ENCODE peak calls at places on chromosomes 1 and 21, in ten cellular contexts. K is astrocyte of the spinal cord, E is choroid plexus epithelial cell, F is upper lobe of right lung, W is Peyer's patch, C is left ventricle myocardium inferior, G is foreskin fibroblast, Z is A549, A is lung, O is cardiac muscle cell. B is an unnamed sample.

GRCh38 chr21:46055863-46056281 is 42.0 kb upstream of the COL6A2 start:
- DNase-seq in K (no peak), Z (no peak), C (no peak), W (no peak), F (peak), G (peak), A (no peak), O (no peak), E (no peak), B (no peak)

GRCh38 chr1:221419513-221420088 is 322.3 kb downstream of the DUSP10 start:
- DNase-seq in C (no peak), Z (no peak), E (peak), A (no peak), W (no peak), G (peak), O (no peak), K (peak), F (no peak), B (peak)

GRCh38 chr1:42146916-42147320 is 6.3 kb upstream of the GUCA2B start:
- DNase-seq in C (peak), G (peak), Z (peak), E (peak), A (peak), K (peak), O (peak), F (peak), W (peak), B (no peak)

GRCh38 chr1:159900086-159900680 is at the start of gene CFAP45:
- DNase-seq in K (peak), G (peak), Z (no peak), F (peak), E (peak), C (peak), O (peak), A (peak), W (peak), B (no peak)

GRCh38 chr1:66266756-66267155 is 267.2 kb upstream of the SGIP1 start:
- DNase-seq in A (no peak), K (no peak), Z (no peak), E (peak), O (no peak), W (no peak), F (no peak), G (no peak), C (no peak), B (no peak)

GRCh38 chr1:52676249-52676903 is 21.8 kb downstream of the COA7 start:
- DNase-seq in F (peak), A (no peak), O (no peak), C (peak), G (no peak), W (no peak), E (peak), Z (no peak), K (no peak), B (no peak)

GRCh38 chr1:174114788-174115448 is 44.4 kb upstream of the RABGAP1L start:
- DNase-seq in G (peak), K (peak), C (no peak), E (peak), F (no peak), Z (peak), O (peak), A (no peak), W (no peak), B (peak)

GRCh38 chr1:71027991-71028390 is 19.6 kb downstream of the PTGER3 start:
- DNase-seq in Z (no peak), K (no peak), C (no peak), W (no peak), A (no peak), G (no peak), F (no peak), E (no peak), O (no peak), B (no peak)

GRCh38 chr1:116666090-116666489 is 1.4 kb downstream of the IGSF3 start:
- DNase-seq in F (no peak), G (peak), Z (no peak), O (no peak), E (peak), K (no peak), A (no peak), C (no peak), W (no peak), B (no peak)

GRCh38 chr1:17629460-17629859 is 90.0 kb downstream of the ARHGEF10L start:
- DNase-seq in G (no peak), Z (no peak), K (no peak), W (no peak), C (no peak), E (no peak), A (no peak), F (no peak), O (no peak), B (no peak)
- TF ChIP-seq CTCF in G (peak), Z (no peak), K (peak), W (peak), C (peak), E (peak), A (no peak), F (peak), O (peak), B (peak)

GRCh38 chr1:183808296-183809027 is 3.5 kb downstream of the RGL1 start:
- DNase-seq in K (no peak), G (peak), W (no peak), A (no peak), F (no peak), Z (no peak), C (no peak), O (no peak), E (no peak), B (no peak)

GRCh38 chr1:183804916-183805734 is at the start of gene RGL1:
- DNase-seq in C (peak), E (peak), W (peak), F (peak), G (peak), Z (peak), K (peak), A (peak), O (peak), B (no peak)

GRCh38 chr1:183806086-183806485 is 1.2 kb downstream of the RGL1 start:
- DNase-seq in F (no peak), C (no peak), E (peak), Z (no peak), G (peak), O (no peak), K (peak), W (no peak), A (no peak), B (no peak)

GRCh38 chr1:183807549-183808168 is 2.7 kb downstream of the RGL1 start:
- DNase-seq in A (no peak), E (peak), C (peak), O (no peak), K (peak), W (no peak), Z (no peak), G (peak), F (no peak), B (peak)

GRCh38 chr1:183806650-183807049 is 1.7 kb downstream of the RGL1 start:
- DNase-seq in C (no peak), K (no peak), O (no peak), G (peak), F (no peak), W (no peak), E (no peak), A (no peak), Z (no peak), B (no peak)
- H3K4me3 ChIP-seq in C (peak), K (peak), O (peak), G (peak), F (peak), W (peak), E (peak), A (peak), Z (no peak), B (peak)

GRCh38 chr1:2049225-2049516 is 1.0 kb upstream of the PRKCZ start:
- DNase-seq in O (no peak), G (no peak), C (no peak), K (no peak), E (no peak), Z (no peak), A (no peak), W (no peak), F (no peak), B (no peak)

GRCh38 chr1:2050793-2051682 is 827 bp downstream of the PRKCZ start:
- DNase-seq in W (no peak), C (no peak), E (no peak), G (no peak), Z (no peak), K (no peak), A (no peak), F (no peak), O (peak), B (no peak)

GRCh38 chr1:2050482-2050792 is 226 bp downstream of the PRKCZ start:
- DNase-seq in F (no peak), Z (no peak), C (no peak), K (no peak), O (no peak), G (no peak), A (no peak), W (no peak), E (no peak), B (no peak)

GRCh38 chr1:2047749-2048729 is 2.2 kb upstream of the PRKCZ start:
- DNase-seq in W (peak), E (no peak), G (no peak), F (no peak), O (no peak), A (no peak), K (no peak), C (no peak), Z (no peak), B (no peak)

GRCh38 chr1:2049517-2050481 is at the start of gene PRKCZ:
- DNase-seq in O (peak), G (no peak), F (peak), E (peak), K (no peak), A (peak), Z (peak), W (peak), C (peak), B (no peak)
- TF ChIP-seq CTCF in O (peak), G (peak), F (peak), E (peak), K (no peak), A (no peak), Z (peak), W (peak), C (peak), B (no peak)

DNA sequence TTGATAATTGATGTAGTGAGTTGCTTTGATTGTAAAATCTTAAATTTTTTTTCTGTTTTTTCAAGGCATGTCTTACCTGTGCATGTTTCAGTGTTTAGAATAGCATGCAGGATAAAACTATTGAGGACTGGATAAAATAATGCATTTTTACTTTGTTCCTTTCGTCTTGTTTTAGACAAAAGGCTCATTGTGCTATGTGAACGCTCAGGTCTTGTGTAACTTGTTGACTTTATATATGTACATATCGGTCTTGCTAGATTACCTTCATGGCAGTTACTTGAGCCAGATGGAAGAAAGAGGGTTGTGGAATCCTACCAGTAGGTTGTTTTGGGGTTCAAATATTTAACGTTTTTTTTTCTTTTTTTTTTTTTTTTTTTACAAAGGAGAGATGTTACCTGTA is 7.0 kb downstream of the NFIA start:
- DNase-seq in K (no peak), Z (no peak), W (no peak), A (no peak), E (no peak), C (no peak), O (no peak), G (no peak), F (no peak), B (no peak)
- H3K4me3 ChIP-seq in K (no peak), Z (no peak), W (no peak), A (no peak), E (no peak), C (peak), O (no peak), G (no peak), F (no peak), B (no peak)

GRCh38 chr21:36695671-36696389 is 3.1 kb upstream of the SIM2 start:
- DNase-seq in E (no peak), Z (no peak), W (no peak), K (no peak), F (peak), A (no peak), C (no peak), O (peak), G (no peak), B (no peak)
- TF ChIP-seq CTCF in E (no peak), Z (no peak), W (no peak), K (no peak), F (no peak), A (no peak), C (no peak), O (no peak), G (no peak), B (no peak)

DNA sequence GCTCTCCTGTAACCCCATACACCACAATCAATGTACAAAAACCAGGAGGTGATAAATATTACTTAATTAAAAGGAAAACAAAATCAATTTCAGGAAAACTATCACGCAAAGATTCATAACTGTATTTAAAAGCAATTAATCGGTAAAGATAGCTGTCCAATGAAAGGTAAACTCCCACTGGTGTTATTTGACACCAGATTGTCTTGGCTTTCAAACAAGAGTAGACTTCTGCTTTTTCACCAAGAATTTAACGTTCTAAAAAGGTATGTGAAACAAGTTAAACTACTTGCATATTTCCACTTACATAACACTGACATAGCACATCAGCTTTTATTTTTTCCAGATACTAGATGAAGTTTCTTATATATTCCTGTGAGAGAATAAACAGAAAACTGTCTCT is 3.5 kb downstream of the PLPP3 start:
- DNase-seq in E (peak), O (no peak), Z (no peak), W (no peak), K (no peak), C (no peak), G (no peak), F (no peak), A (no peak), B (no peak)
- H3K4me3 ChIP-seq in E (no peak), O (peak), Z (peak), W (no peak), K (peak), C (peak), G (peak), F (peak), A (no peak), B (no peak)

GRCh38 chr21:41847066-41847804 is 31.9 kb downstream of the PRDM15 start:
- DNase-seq in F (peak), Z (no peak), O (peak), E (peak), A (no peak), K (peak), G (peak), W (no peak), C (no peak), B (peak)
- TF ChIP-seq CTCF in F (no peak), Z (no peak), O (no peak), E (peak), A (no peak), K (no peak), G (peak), W (no peak), C (no peak), B (peak)

GRCh38 chr1:90728656-90729257 is 11.7 kb upstream of the BARHL2 start:
- DNase-seq in G (no peak), A (no peak), F (no peak), E (no peak), O (no peak), W (no peak), K (no peak), Z (no peak), C (no peak), B (no peak)
- H3K4me3 ChIP-seq in G (no peak), A (no peak), F (no peak), E (no peak), O (no peak), W (no peak), K (no peak), Z (no peak), C (no peak), B (no peak)

DNA sequence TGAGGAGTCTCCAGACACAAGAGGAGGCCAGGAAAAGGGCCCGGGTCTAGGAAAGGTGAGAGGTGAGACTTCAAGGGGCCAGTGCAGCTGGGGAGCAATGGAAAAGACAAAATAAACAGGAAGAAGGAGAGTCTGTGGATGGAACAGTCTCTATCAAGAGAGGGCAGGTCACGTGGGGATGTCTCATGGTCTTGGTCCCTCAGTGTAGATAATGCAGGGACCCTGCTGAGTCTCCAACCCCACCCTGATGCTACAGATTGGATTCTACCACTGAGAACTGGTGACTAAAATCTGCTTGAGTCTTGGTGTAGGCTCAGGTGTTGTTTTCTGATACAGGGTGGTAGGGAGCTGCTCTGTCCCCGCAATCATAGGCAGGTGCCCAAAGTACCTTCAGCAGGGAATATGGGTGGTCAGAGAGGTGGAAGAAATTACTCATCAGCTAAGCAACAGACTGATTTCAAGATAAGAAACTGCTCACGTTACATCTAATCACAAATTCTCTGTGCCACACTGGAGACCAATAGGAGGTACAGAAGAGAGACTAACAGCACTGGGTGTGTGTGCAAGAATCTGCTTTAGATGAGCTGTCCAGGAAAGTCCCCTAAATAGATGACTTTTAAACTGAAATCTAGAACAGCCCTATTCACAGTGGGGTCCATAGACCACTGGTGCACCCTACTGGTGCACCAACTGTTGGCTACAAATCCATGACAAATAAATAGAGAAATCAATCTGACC is 101.5 kb upstream of the TLR5 start:
- DNase-seq in K (peak), E (peak), W (no peak), C (no peak), A (no peak), G (peak), F (no peak), O (no peak), Z (no peak), B (no peak)
- TF ChIP-seq CTCF in K (peak), E (peak), W (peak), C (peak), A (peak), G (peak), F (peak), O (peak), Z (peak), B (no peak)

DNA sequence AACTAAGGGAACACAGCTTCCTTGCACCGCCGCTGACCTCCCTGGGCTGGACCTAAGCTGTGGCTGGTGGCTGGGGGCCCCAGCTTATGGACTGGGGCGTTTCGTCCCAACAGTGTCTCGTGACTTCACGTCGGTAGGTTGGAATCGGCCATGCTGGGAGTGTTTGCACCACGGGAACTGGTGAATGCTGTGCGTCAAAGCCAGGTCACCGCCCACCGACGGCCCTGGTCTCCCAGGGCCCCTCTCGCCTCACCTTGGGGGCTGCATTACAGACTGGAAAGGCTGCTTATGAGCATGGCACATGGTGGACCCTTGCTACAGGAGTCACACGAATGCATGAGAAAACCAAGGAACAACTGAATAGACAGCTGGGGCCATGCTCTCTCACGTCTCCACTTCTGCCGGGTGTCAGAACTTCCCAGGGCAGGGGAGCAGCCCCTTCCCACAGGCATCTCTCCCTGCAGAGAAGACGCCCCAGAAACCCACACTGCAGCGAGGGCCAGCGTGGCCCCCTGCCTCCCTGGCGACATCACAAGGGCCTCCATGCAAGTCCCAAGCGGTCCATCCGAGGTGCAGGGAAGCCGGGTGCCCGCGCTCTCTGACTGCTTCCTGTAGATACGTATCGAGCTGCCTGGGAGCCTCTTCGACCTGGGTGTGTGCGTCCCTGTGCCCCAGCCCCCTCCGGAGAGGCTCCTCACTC is 81.7 kb downstream of the SIK1 start:
- DNase-seq in W (no peak), F (no peak), G (no peak), Z (no peak), A (no peak), O (no peak), C (no peak), K (no peak), E (no peak), B (no peak)
- H3K4me3 ChIP-seq in W (no peak), F (no peak), G (no peak), Z (no peak), A (no peak), O (no peak), C (no peak), K (no peak), E (no peak), B (no peak)

B was measured in HFF-Myc.